ENCODE peak calls at places on chromosomes 16 and 17, in seven cellular contexts. E, O, L, S, V, U and M are unnamed samples.

GRCh38 chr17:49193513-49194296 is 16.7 kb downstream of the GNGT2 start:
- DNase-seq in E (no peak), S (peak; percentile 76), L (peak; percentile 40), O (peak; percentile 15), U (peak; percentile 34), V (peak; percentile 74), M (peak; percentile 4)

GRCh38 chr17:40303706-40304450 is 5.1 kb upstream of the RARA start:
- DNase-seq in E (no peak), L (peak; percentile 69), O (peak; percentile 51), V (no peak), S (no peak), U (no peak), M (no peak)

GRCh38 chr17:48907713-48908046 is 527 bp upstream of the UBE2Z start:
- DNase-seq in S (peak; percentile 85), E (no peak), V (no peak), O (no peak), L (no peak), U (no peak), M (no peak)

GRCh38 chr17:81512984-81513668 is 527 bp upstream of the ACTG1 start:
- DNase-seq in V (peak; percentile 69), L (peak; percentile 80), O (peak; percentile 78), U (peak; percentile 71), E (peak; percentile 33), S (peak; percentile 87), M (peak; percentile 85)

GRCh38 chr17:46191332-46192210 is 1.7 kb downstream of the KANSL1 start:
- DNase-seq in S (peak; percentile 81), U (peak; percentile 48), V (peak; percentile 29), E (no peak), L (peak; percentile 25), O (peak; percentile 13), M (peak; percentile 40)

GRCh38 chr16:80924372-80924978 is 82.2 kb downstream of the CMC2 start:
- DNase-seq in V (peak; percentile 16), U (no peak), S (peak; percentile 82), E (peak; percentile 44), L (no peak), O (peak; percentile 3), M (peak; percentile 54)

GRCh38 chr16:67246081-67246944 is 968 bp downstream of the FHOD1 start:
- DNase-seq in S (peak; percentile 94), U (peak; percentile 36), L (peak; percentile 73), E (peak; percentile 49), V (peak; percentile 88), O (peak; percentile 66), M (peak; percentile 92)

GRCh38 chr17:73359987-73360410 is 48.2 kb upstream of the CDC42EP4 start:
- DNase-seq in U (no peak), E (no peak), O (peak; percentile 62), L (no peak), V (peak; percentile 65), S (peak; percentile 95), M (peak; percentile 78)

GRCh38 chr16:85328665-85329058 is 216.4 kb upstream of the CIBAR2 start:
- DNase-seq in U (no peak), O (peak; percentile 67), L (no peak), E (no peak), V (no peak), S (no peak), M (peak; percentile 85)

GRCh38 chr17:55451758-55452468 is 30.3 kb upstream of the MMD start:
- DNase-seq in L (no peak), O (no peak), V (peak; percentile 21), E (no peak), S (no peak), U (no peak), M (no peak)